ENCODE peak calls at places on chromosomes 7 and 10, in six cellular contexts. I, Z, D, V, T and O are unnamed samples.

GRCh38 chr10:113049881-113050280 is 99.8 kb downstream of the TCF7L2 start:
- DNase-seq in Z (no peak), D (no peak), T (no peak), V (no peak), I (no peak), O (no peak)

GRCh38 chr10:84196941-84197340 is 2.6 kb downstream of the CDHR1 start:
- DNase-seq in Z (no peak), V (no peak), D (peak; percentile 69), T (no peak), I (no peak), O (no peak)

GRCh38 chr10:72162978-72163377 is 52.8 kb upstream of the ANAPC16 start:
- DNase-seq in Z (no peak), T (no peak), I (no peak), V (peak; percentile 91), D (no peak), O (no peak)

GRCh38 chr10:48931188-48931587 is 8.5 kb downstream of the LRRC18 start:
- DNase-seq in I (peak; percentile 44), D (no peak), T (no peak), V (no peak), Z (no peak), O (no peak)

GRCh38 chr7:50393076-50393475 is 57.1 kb downstream of the FIGNL1 start:
- DNase-seq in V (no peak), D (no peak), Z (no peak), T (no peak), I (no peak), O (peak; percentile 23)

GRCh38 chr10:767211-767610 is 77.7 kb upstream of the DIP2C start:
- DNase-seq in T (no peak), V (no peak), Z (no peak), I (no peak), D (no peak), O (no peak)

GRCh38 chr7:94393251-94393758 is 1.4 kb upstream of the COL1A2 start:
- DNase-seq in T (no peak), D (peak; percentile 36), I (peak; percentile 28), Z (no peak), V (no peak), O (no peak)

GRCh38 chr7:23956769-23957556 is 246.9 kb downstream of the STK31 start:
- DNase-seq in D (no peak), I (no peak), T (no peak), Z (no peak), V (no peak), O (no peak)

GRCh38 chr10:71269301-71270288 is 49.5 kb upstream of the SLC29A3 start:
- DNase-seq in V (no peak), T (no peak), Z (no peak), D (peak; percentile 67), I (peak; percentile 73), O (no peak)

GRCh38 chr7:43467406-43467805 is 115.5 kb upstream of the STK17A start:
- DNase-seq in V (peak; percentile 37), T (no peak), Z (no peak), D (no peak), I (no peak), O (no peak)

GRCh38 chr10:5942471-5942870 is 34.9 kb downstream of the IL15RA start:
- DNase-seq in V (no peak), D (peak; percentile 74), T (no peak), Z (no peak), I (no peak), O (no peak)

GRCh38 chr10:103781329-103782061 is 73.9 kb downstream of the SH3PXD2A start:
- DNase-seq in I (no peak), Z (no peak), T (no peak), D (no peak), V (peak; percentile 99), O (no peak)

GRCh38 chr7:141073641-141074161 is at the start of gene TMEM178B:
- DNase-seq in V (no peak), T (no peak), Z (peak; percentile 92), D (no peak), I (no peak), O (no peak)

GRCh38 chr10:125768217-125768616 is 7.4 kb downstream of the MMP21 start:
- DNase-seq in D (no peak), Z (no peak), T (no peak), I (no peak), V (no peak), O (no peak)

GRCh38 chr10:46787321-46787615 is 124.0 kb upstream of the PTPN20 start:
- DNase-seq in Z (peak; percentile 27), V (peak; percentile 42), I (no peak), T (no peak), D (no peak), O (no peak)

GRCh38 chr10:8238989-8239388 is 184.5 kb downstream of the GATA3 start:
- DNase-seq in D (no peak), V (no peak), T (no peak), I (no peak), Z (no peak), O (no peak)

GRCh38 chr10:24331457-24331856 is 122.5 kb downstream of the KIAA1217 start:
- DNase-seq in D (peak; percentile 49), T (no peak), Z (no peak), I (no peak), V (peak; percentile 68), O (no peak)

GRCh38 chr10:69460576-69461242 is 9.4 kb downstream of the TSPAN15 start:
- DNase-seq in T (no peak), V (no peak), D (no peak), Z (no peak), I (no peak), O (no peak)

GRCh38 chr7:17301491-17302101 is 3.1 kb downstream of the AHR start:
- DNase-seq in Z (peak; percentile 21), D (no peak), V (peak; percentile 22), T (peak; percentile 43), I (no peak), O (peak; percentile 31)

GRCh38 chr7:107118109-107118900 is 50.5 kb upstream of the HBP1 start:
- DNase-seq in V (no peak), D (no peak), Z (no peak), T (no peak), I (no peak), O (no peak)

GRCh38 chr7:8303904-8304528 is 42.0 kb upstream of the ICA1 start:
- DNase-seq in V (no peak), I (no peak), Z (peak; percentile 11), T (no peak), D (no peak), O (no peak)

GRCh38 chr10:127386606-127387327 is 162.3 kb upstream of the NPS start:
- DNase-seq in D (no peak), Z (no peak), I (peak; percentile 60), V (no peak), T (no peak), O (no peak)

GRCh38 chr7:32150589-32150988 is 80.4 kb upstream of the PDE1C start:
- DNase-seq in T (no peak), D (no peak), Z (no peak), V (no peak), I (no peak), O (no peak)

GRCh38 chr7:142461437-142461836 is 203.6 kb upstream of the PRSS58 start:
- DNase-seq in Z (no peak), D (no peak), T (no peak), V (peak; percentile 80), I (no peak), O (no peak)

GRCh38 chr7:22154130-22154529 is 202.8 kb downstream of the RAPGEF5 start:
- DNase-seq in V (no peak), D (no peak), I (no peak), Z (no peak), T (no peak), O (no peak)

GRCh38 chr10:44089671-44090070 is 295.2 kb downstream of the CXCL12 start:
- DNase-seq in I (no peak), T (no peak), Z (no peak), V (no peak), D (no peak), O (no peak)

GRCh38 chr10:108230478-108231170 is 1066.1 kb upstream of the SORCS1 start:
- DNase-seq in D (no peak), V (no peak), I (no peak), Z (no peak), T (no peak), O (no peak)

GRCh38 chr7:131556055-131556911 is at the start of gene PODXL:
- DNase-seq in V (peak; percentile 41), I (peak; percentile 79), T (peak; percentile 50), D (peak; percentile 91), Z (peak; percentile 80), O (peak; percentile 23)